ENCODE peak calls at places on chromosomes 12 and 14, in six cellular contexts. One of them, this sample, is unnamed.

GRCh38 chr14:76762617-76763361 is 1.5 kb downstream of the VASH1 start:
- DNase-seq in astrocyte of the cerebellum: no peak
- DNase-seq in RCC 7860: no peak
- DNase-seq in NCI-H2029: no peak
- DNase-seq in caudate nucleus: no peak
- DNase-seq in neural crest cell: no peak
- DNase-seq in this sample: peak

GRCh38 chr12:2877959-2878732 is 1.1 kb downstream of the RHNO1 start:
- DNase-seq in neural crest cell: no peak
- DNase-seq in astrocyte of the cerebellum: no peak
- DNase-seq in caudate nucleus: no peak
- DNase-seq in NCI-H2029: peak
- DNase-seq in RCC 7860: peak
- DNase-seq in this sample: peak

GRCh38 chr14:76203086-76204001 is 51.6 kb downstream of the GPATCH2L start:
- DNase-seq in NCI-H2029: no peak
- DNase-seq in caudate nucleus: no peak
- DNase-seq in RCC 7860: peak
- DNase-seq in astrocyte of the cerebellum: peak
- DNase-seq in neural crest cell: no peak
- DNase-seq in this sample: no peak

GRCh38 chr12:2064078-2064507 is 11.3 kb downstream of the CACNA1C start:
- DNase-seq in caudate nucleus: no peak
- DNase-seq in astrocyte of the cerebellum: no peak
- DNase-seq in RCC 7860: no peak
- DNase-seq in neural crest cell: no peak
- DNase-seq in NCI-H2029: no peak
- DNase-seq in this sample: no peak

GRCh38 chr14:99819514-99819913 is 26.3 kb downstream of the EML1 start:
- DNase-seq in caudate nucleus: no peak
- DNase-seq in neural crest cell: no peak
- DNase-seq in astrocyte of the cerebellum: no peak
- DNase-seq in NCI-H2029: no peak
- DNase-seq in RCC 7860: no peak
- DNase-seq in this sample: no peak

GRCh38 chr12:49763006-49763591 is 21.7 kb downstream of the TMBIM6 start:
- DNase-seq in NCI-H2029: no peak
- DNase-seq in caudate nucleus: peak
- DNase-seq in astrocyte of the cerebellum: no peak
- DNase-seq in RCC 7860: no peak
- DNase-seq in neural crest cell: peak
- DNase-seq in this sample: peak

GRCh38 chr14:32200368-32201195 is 1.3 kb upstream of the RNU6-7 start:
- DNase-seq in astrocyte of the cerebellum: no peak
- DNase-seq in caudate nucleus: no peak
- DNase-seq in RCC 7860: no peak
- DNase-seq in neural crest cell: no peak
- DNase-seq in NCI-H2029: no peak
- DNase-seq in this sample: peak

GRCh38 chr14:102849522-102850379 is 72.5 kb downstream of the TRAF3 start:
- DNase-seq in NCI-H2029: no peak
- DNase-seq in caudate nucleus: no peak
- DNase-seq in RCC 7860: no peak
- DNase-seq in neural crest cell: no peak
- DNase-seq in astrocyte of the cerebellum: no peak
- DNase-seq in this sample: no peak

GRCh38 chr12:115160290-115161108 is 476.5 kb upstream of the TBX3 start:
- DNase-seq in neural crest cell: no peak
- DNase-seq in RCC 7860: no peak
- DNase-seq in astrocyte of the cerebellum: no peak
- DNase-seq in caudate nucleus: no peak
- DNase-seq in NCI-H2029: peak
- DNase-seq in this sample: no peak

This sample was measured in memory B cell.